ENCODE peak calls at places on chromosomes 13 and 19, in six cellular contexts. M, C, Z, H, N and L are unnamed samples.

GRCh38 chr13:76292031-76292430 is 594.2 kb downstream of the KCTD12 start:
- DNase-seq in C (no peak), M (no peak), Z (no peak), H (no peak), N (no peak), L (no peak)

GRCh38 chr13:94481966-94482365 is 2.5 kb upstream of the DCT start:
- DNase-seq in M (peak), C (peak), N (no peak), H (no peak), Z (no peak), L (peak)

GRCh38 chr19:18999016-18999758 is 34.1 kb downstream of the SUGP2 start:
- DNase-seq in C (no peak), H (no peak), N (no peak), M (no peak), Z (no peak), L (peak)

GRCh38 chr13:45195421-45195820 is 5.4 kb downstream of the KCTD4 start:
- DNase-seq in C (no peak), N (no peak), M (no peak), H (no peak), Z (no peak), L (no peak)

GRCh38 chr19:7679017-7679720 is 1.5 kb upstream of the TRAPPC5 start:
- DNase-seq in M (peak), Z (no peak), C (peak), N (no peak), H (no peak), L (no peak)

GRCh38 chr13:27117947-27118346 is 53.7 kb downstream of the USP12 start:
- DNase-seq in N (no peak), Z (no peak), H (no peak), M (no peak), C (no peak), L (no peak)

GRCh38 chr13:55160911-55161310 is 1979.8 kb upstream of the PRR20A start:
- DNase-seq in Z (no peak), N (no peak), M (no peak), H (no peak), C (no peak), L (no peak)

GRCh38 chr13:25733696-25734435 is 317.9 kb downstream of the SHISA2 start:
- DNase-seq in M (no peak), C (no peak), N (no peak), Z (no peak), H (no peak), L (no peak)

GRCh38 chr19:1182727-1183126 is 8.7 kb upstream of the SBNO2 start:
- DNase-seq in Z (no peak), M (peak), N (no peak), H (no peak), C (no peak), L (no peak)

GRCh38 chr13:79659161-79659560 is 178.2 kb downstream of the NDFIP2 start:
- DNase-seq in H (no peak), M (no peak), Z (no peak), C (no peak), N (no peak), L (no peak)

GRCh38 chr19:11247391-11247790 is 8.0 kb downstream of the ANGPTL8 start:
- DNase-seq in Z (no peak), M (no peak), N (no peak), C (no peak), H (no peak), L (no peak)

GRCh38 chr19:23475477-23475876 is 80.2 kb upstream of the ZNF91 start:
- DNase-seq in Z (no peak), N (no peak), M (no peak), H (no peak), C (no peak), L (no peak)

GRCh38 chr19:41699968-41700323 is 8.5 kb upstream of the CEACAM5 start:
- DNase-seq in Z (no peak), M (no peak), N (no peak), C (no peak), H (no peak), L (no peak)

GRCh38 chr13:107883561-107884175 is 331.7 kb downstream of the LIG4 start:
- DNase-seq in N (no peak), H (peak), M (no peak), Z (no peak), C (no peak), L (peak)

GRCh38 chr19:3550947-3551807 is 6.2 kb downstream of the MFSD12 start:
- DNase-seq in Z (no peak), C (no peak), H (no peak), M (no peak), N (no peak), L (no peak)

GRCh38 chr19:48466571-48467325 is 2.4 kb upstream of the CYTH2 start:
- DNase-seq in C (no peak), Z (no peak), M (no peak), H (no peak), N (no peak), L (peak)

GRCh38 chr13:106467406-106468122 is 67.9 kb downstream of the EFNB2 start:
- DNase-seq in H (no peak), N (no peak), M (no peak), C (no peak), Z (no peak), L (no peak)

GRCh38 chr13:32087955-32088747 is 56.6 kb downstream of the FRY start:
- DNase-seq in N (no peak), Z (no peak), M (no peak), C (peak), H (no peak), L (peak)

GRCh38 chr19:45920458-45920857 is 5.9 kb upstream of the NANOS2 start:
- DNase-seq in H (no peak), M (no peak), C (no peak), Z (no peak), N (no peak), L (no peak)

GRCh38 chr19:19775891-19776205 is 42.9 kb upstream of the ZNF14 start:
- DNase-seq in H (no peak), C (no peak), Z (no peak), M (no peak), N (no peak), L (no peak)

DNA sequence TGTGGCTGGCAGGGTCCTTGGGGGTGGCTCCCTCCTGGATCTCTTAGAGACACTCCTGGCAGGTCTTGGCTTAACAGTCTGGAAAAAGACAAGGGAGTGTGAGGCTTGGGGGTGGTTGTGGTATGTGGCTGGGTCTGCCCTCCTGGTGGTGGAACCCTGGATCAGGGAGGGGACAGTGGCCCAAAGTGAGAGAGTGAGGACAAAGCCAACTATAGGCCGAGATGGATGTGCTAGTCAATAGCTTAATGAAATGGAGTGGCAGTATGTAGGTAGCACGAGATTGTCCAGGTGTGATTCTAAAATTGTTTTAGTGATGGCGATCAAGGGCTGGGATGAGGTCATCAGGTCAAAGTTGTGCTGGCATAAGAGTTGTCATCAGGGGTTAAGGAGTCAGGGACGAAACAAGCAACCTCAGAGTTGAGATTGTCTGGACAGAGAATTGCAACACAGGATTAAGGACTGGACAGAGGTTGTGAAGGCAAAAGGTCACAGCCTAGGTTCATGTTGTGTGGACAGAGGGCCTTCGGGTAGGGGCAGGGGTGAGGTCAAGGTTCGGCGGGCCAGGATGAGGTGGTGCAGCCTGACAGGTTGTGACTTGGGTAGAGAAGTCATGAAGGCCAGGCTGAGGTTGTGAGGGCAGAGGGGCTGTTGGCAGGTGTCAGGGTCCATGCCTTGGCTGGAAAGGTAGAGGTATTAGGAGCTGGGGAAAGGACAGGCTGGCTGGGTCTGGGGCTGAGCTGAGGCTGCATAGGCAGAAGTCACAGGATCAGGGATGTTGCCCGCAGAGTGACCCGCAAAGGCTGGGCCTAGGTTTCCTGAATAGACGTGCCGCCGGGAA is 4.5 kb upstream of the RASAL3 start:
- DNase-seq in Z (no peak), C (no peak), H (no peak), N (no peak), M (no peak), L (no peak)
- TF ChIP-seq RFX5 in Z (no peak), C (no peak), H (no peak), N (no peak), M (no peak), L (no peak)

GRCh38 chr19:9597027-9597426 is 12.7 kb upstream of the ZNF121 start:
- DNase-seq in H (no peak), C (no peak), N (no peak), Z (no peak), M (no peak), L (peak)
- TF ChIP-seq CEBPB in H (no peak), C (no peak), N (no peak), Z (no peak), M (no peak), L (peak)

GRCh38 chr13:97226788-97227627 is 4.9 kb downstream of the MBNL2 start:
- DNase-seq in N (no peak), H (peak), M (no peak), Z (no peak), C (no peak), L (no peak)

GRCh38 chr13:97223711-97224461 is 1.8 kb downstream of the MBNL2 start:
- DNase-seq in Z (no peak), H (peak), N (peak), C (peak), M (peak), L (peak)

GRCh38 chr13:97226013-97226412 is 3.9 kb downstream of the MBNL2 start:
- DNase-seq in H (no peak), N (no peak), Z (no peak), M (no peak), C (no peak), L (no peak)

GRCh38 chr13:97224544-97225324 is 2.6 kb downstream of the MBNL2 start:
- DNase-seq in H (no peak), Z (no peak), C (peak), N (no peak), M (no peak), L (peak)

DNA sequence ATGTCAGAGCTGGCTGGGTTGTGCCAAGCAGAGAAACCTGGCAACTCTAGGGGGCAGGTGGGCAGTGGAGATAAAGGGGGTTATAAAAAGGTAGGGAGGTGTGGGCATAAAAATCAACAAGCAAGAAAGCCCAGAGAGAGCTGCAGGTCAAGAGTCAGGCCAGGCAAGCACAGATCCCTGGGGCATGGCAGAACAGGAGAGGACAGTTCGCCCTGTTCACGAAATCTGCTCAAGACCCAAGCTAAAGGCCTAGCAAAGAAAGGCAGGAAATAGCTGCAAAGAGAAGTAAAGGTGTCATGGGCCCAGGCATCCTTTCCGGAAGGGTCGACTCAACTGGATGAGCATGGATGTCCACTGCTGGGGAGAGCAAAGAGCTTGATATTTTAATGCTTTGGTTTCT is 3.4 kb downstream of the MBNL2 start:
- DNase-seq in C (no peak), N (no peak), M (no peak), H (no peak), Z (no peak), L (no peak)
- TF ChIP-seq RFX5 in C (no peak), N (no peak), M (no peak), H (no peak), Z (no peak), L (no peak)

GRCh38 chr13:73200432-73200831 is 141.6 kb downstream of the KLF5 start:
- DNase-seq in N (no peak), C (no peak), M (no peak), Z (no peak), H (no peak), L (peak)
- TF ChIP-seq CEBPB in N (no peak), C (no peak), M (no peak), Z (no peak), H (no peak), L (peak)

GRCh38 chr13:100596516-100596915 is 7.9 kb upstream of the GGACT start:
- DNase-seq in M (no peak), Z (no peak), C (no peak), H (no peak), N (no peak), L (no peak)

GRCh38 chr13:100600461-100600860 is 11.9 kb upstream of the GGACT start:
- DNase-seq in M (no peak), H (no peak), Z (no peak), C (no peak), N (no peak), L (no peak)

GRCh38 chr13:100594731-100595130 is 6.1 kb upstream of the GGACT start:
- DNase-seq in M (peak), H (peak), N (peak), C (peak), Z (no peak), L (no peak)

GRCh38 chr13:100594255-100594654 is 5.7 kb upstream of the GGACT start:
- DNase-seq in H (peak), M (no peak), C (no peak), Z (no peak), N (no peak), L (no peak)

GRCh38 chr13:100597253-100597652 is 8.7 kb upstream of the GGACT start:
- DNase-seq in Z (no peak), M (no peak), H (no peak), N (no peak), C (no peak), L (peak)
- TF ChIP-seq RFX5 in Z (no peak), M (no peak), H (no peak), N (no peak), C (no peak), L (no peak)

DNA sequence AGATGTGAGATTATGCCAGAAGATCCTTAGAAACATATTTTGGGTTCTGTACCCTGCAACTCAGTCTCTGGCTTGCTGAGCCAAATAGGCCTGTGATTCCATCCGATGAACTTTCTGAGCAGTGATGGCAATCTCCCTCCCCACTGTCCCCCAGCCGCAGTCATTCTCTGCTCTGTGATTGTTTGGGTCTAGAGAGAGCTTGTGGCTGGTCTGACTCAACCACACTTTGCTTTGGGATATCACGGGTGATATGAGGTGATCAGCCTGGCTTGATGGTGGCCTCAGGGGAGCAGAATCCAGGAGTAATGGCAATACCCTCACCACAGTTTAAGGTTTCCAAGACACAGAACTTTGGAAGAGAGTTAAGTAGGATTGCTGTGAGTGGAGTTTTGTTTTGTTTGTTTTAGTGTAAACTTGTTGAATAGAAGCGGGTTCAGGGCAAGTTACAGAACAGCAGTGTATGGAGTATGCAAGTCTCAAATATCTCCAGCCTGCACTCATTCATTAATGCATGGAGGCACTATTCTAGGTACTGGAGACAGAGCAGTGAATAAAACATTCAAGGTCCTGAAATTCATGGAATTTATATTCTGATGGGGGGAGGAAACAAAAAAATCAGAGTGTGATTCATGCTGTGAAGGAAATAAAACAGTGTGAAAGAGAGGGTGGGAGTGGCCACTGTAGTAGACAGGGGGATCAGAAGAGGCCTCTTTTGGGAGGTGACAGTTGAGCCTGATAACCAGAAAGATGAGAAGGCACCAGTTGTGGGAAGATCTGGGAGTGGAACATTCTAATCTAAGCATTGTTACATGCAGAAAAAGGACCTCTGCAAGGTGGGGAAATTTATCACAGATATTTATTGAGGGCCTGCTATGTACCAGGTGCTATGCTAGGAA is 5.4 kb downstream of the SAMD4B start:
- DNase-seq in C (no peak), N (no peak), H (peak), Z (no peak), M (no peak), L (peak)
- TF ChIP-seq CEBPB in C (no peak), N (no peak), H (no peak), Z (no peak), M (no peak), L (no peak)

GRCh38 chr13:96052655-96053002 is 572 bp downstream of the UGGT2 start:
- DNase-seq in C (peak), Z (peak), M (peak), N (peak), H (peak), L (peak)
- TF ChIP-seq RFX5 in C (no peak), Z (no peak), M (no peak), N (no peak), H (no peak), L (no peak)

GRCh38 chr13:33284916-33285315 is 639 bp downstream of the STARD13 start:
- DNase-seq in Z (no peak), M (no peak), H (no peak), C (peak), N (no peak), L (no peak)
- TF ChIP-seq CEBPB in Z (no peak), M (no peak), H (no peak), C (no peak), N (no peak), L (no peak)